ENCODE peak calls at places on chromosomes 2 and 18, in six cellular contexts. R is Right ventricle myocardium superior; U is CD4-positive, alpha-beta T cell; L is RWPE2; K is Right ventricle myocardium inferior; C is gastroesophageal sphincter. M is an unnamed sample.

GRCh38 chr2:134089454-134089853 is 164.4 kb upstream of the MGAT5 start:
- ATAC-seq in R (no peak), U (no peak), L (no peak), K (no peak), C (no peak), M (no peak)

GRCh38 chr2:187475499-187476248 is 27.6 kb upstream of the CALCRL start:
- ATAC-seq in R (no peak), U (no peak), L (no peak), K (no peak), C (no peak), M (peak)

GRCh38 chr18:66754335-66754734 is 150.4 kb upstream of the CDH19 start:
- ATAC-seq in R (no peak), U (no peak), L (no peak), K (no peak), C (no peak), M (no peak)

GRCh38 chr2:11602563-11603182 is 67.3 kb downstream of the NTSR2 start:
- ATAC-seq in R (no peak), U (no peak), L (no peak), K (no peak), C (no peak), M (no peak)

GRCh38 chr18:31750259-31750658 is 10.4 kb downstream of the SLC25A52 start:
- ATAC-seq in R (no peak), U (no peak), L (no peak), K (no peak), C (no peak), M (no peak)

GRCh38 chr2:201242562-201243277 is 17.6 kb upstream of the CASP8 start:
- ATAC-seq in R (no peak), U (no peak), L (no peak), K (no peak), C (no peak), M (no peak)

GRCh38 chr2:62968668-62969067 is 82.0 kb upstream of the OTX1 start:
- ATAC-seq in R (no peak), U (no peak), L (no peak), K (no peak), C (no peak), M (no peak)

GRCh38 chr18:44411277-44411900 is 269.3 kb upstream of the SETBP1 start:
- ATAC-seq in R (no peak), U (no peak), L (no peak), K (no peak), C (no peak), M (no peak)

GRCh38 chr18:22604390-22604985 is 186.8 kb upstream of the CTAGE1 start:
- ATAC-seq in R (peak), U (no peak), L (no peak), K (peak), C (peak), M (no peak)